ENCODE peak calls at places on chromosomes 7 and 10, in four cellular contexts. B, P, O and J are unnamed samples.

GRCh38 chr10:71974489-71975011 is 10.4 kb downstream of the CHST3 start:
- DNase-seq in B (no peak), O (no peak), P (no peak), J (no peak)

GRCh38 chr10:87850742-87851205 is 12.6 kb downstream of the KLLN start:
- DNase-seq in O (no peak), P (no peak), B (peak), J (peak)

GRCh38 chr7:99041526-99041925 is 102.4 kb downstream of the SMURF1 start:
- DNase-seq in O (no peak), P (no peak), B (no peak), J (peak)

GRCh38 chr7:31488562-31489203 is 25.2 kb upstream of the ITPRID1 start:
- DNase-seq in B (peak), P (peak), O (peak), J (peak)

GRCh38 chr10:112783653-112784426 is 166.2 kb upstream of the TCF7L2 start:
- DNase-seq in B (no peak), O (no peak), P (no peak), J (no peak)

GRCh38 chr7:40470817-40471216 is 336.0 kb downstream of the SUGCT start:
- DNase-seq in P (no peak), B (no peak), O (no peak), J (no peak)

GRCh38 chr10:96118604-96119450 is 11.3 kb upstream of the ZNF518A start:
- DNase-seq in O (no peak), P (no peak), B (no peak), J (peak)

GRCh38 chr7:15678646-15679045 is 7.8 kb downstream of the MEOX2 start:
- DNase-seq in O (no peak), B (no peak), P (no peak), J (no peak)

GRCh38 chr7:104054362-104054761 is 64.9 kb upstream of the RELN start:
- DNase-seq in B (no peak), O (no peak), P (no peak), J (no peak)

GRCh38 chr7:36048141-36048901 is 104.7 kb upstream of the EEPD1 start:
- DNase-seq in P (no peak), O (no peak), B (no peak), J (no peak)

DNA sequence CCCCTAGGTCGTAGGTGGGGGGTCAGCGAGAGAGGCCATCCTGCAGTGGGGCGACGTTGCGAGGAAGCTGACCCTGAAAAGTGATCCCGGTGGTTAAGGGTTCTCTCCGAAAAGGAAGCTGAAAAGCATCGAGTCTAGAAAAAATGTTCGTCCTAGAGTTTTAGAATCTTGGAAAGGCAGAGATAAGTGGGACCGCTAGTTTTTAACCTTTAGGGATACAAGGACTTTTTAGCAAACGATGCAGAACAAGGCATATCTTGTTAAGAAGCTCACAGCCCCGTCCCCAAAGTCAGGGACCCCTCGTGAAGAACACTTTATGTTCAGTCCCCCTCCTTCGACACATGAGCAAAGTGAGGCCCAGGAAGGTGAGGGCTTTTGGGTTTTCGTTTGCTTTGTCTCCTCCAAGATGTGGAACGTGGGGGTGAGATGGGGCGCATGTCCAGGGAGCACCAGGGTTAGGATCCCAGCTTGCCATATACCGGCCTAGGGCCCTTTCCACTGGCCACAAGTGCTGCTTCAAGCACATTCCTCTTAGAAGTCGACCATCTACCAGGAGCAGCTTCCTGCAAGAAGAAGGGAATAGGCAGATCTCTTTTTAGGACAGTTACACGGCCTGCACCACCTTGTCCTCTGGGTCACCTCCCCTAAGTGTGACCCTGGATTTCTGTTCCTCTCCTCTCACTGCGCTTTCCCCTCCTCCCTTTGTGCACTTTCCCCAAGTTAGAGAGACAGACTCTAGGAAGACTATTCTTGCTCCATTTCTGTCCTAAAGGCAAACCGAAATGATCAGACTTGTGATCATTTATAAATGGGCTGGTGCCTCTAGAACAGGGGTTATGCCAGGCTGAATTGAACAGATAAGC is 969 bp downstream of the SLC35G1 start:
- DNase-seq in P (no peak), B (peak), O (no peak), J (no peak)
- TF ChIP-seq BRCA1 in P (no peak), B (no peak), O (no peak), J (no peak)

GRCh38 chr7:22250390-22250789 is 106.6 kb downstream of the RAPGEF5 start:
- DNase-seq in P (no peak), B (no peak), O (no peak), J (no peak)
- TF ChIP-seq BRCA1 in P (no peak), B (no peak), O (no peak), J (no peak)

GRCh38 chr7:7563813-7564212 is 2.9 kb upstream of the MIOS start:
- DNase-seq in O (no peak), B (no peak), P (no peak), J (no peak)

GRCh38 chr7:7564323-7564780 is 2.3 kb upstream of the MIOS start:
- DNase-seq in O (no peak), P (no peak), B (no peak), J (no peak)

GRCh38 chr7:7565018-7565680 is 1.5 kb upstream of the MIOS start:
- DNase-seq in O (no peak), P (no peak), B (no peak), J (no peak)

GRCh38 chr7:7563269-7563668 is 3.4 kb upstream of the MIOS start:
- DNase-seq in B (no peak), O (no peak), P (no peak), J (no peak)

GRCh38 chr7:7562736-7563135 is 3.9 kb upstream of the MIOS start:
- DNase-seq in P (no peak), B (no peak), O (no peak), J (no peak)
- TF ChIP-seq BRCA1 in P (no peak), B (no peak), O (no peak), J (no peak)

DNA sequence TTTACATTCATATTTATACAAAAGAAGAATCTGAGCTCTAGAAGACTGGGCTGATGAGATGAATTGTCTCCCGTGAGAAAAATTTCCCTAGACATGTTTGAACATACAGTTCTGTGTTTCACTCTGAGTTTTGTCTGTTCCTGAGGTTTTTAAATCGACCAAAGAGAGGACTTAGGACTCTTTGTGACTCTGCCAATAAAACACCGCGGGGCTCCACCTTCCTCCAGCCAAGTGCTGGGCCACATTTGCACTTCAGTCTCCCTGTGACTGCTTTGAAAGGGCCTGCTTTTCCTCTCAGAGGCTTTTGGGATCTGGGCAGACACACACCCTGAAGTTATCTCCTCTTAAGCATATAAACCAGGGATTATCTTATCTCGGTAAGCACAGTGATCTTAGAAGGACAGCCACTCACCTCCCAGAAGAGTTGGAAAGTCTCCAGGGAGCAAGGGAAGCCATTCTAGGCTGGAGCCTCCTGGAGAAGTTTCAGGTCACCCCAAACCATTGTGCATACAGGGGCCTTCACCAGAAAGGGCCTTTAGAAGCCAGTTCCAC is 101.1 kb upstream of the JCAD start:
- DNase-seq in P (no peak), O (no peak), B (peak), J (no peak)
- TF ChIP-seq BRCA1 in P (no peak), O (no peak), B (no peak), J (no peak)

DNA sequence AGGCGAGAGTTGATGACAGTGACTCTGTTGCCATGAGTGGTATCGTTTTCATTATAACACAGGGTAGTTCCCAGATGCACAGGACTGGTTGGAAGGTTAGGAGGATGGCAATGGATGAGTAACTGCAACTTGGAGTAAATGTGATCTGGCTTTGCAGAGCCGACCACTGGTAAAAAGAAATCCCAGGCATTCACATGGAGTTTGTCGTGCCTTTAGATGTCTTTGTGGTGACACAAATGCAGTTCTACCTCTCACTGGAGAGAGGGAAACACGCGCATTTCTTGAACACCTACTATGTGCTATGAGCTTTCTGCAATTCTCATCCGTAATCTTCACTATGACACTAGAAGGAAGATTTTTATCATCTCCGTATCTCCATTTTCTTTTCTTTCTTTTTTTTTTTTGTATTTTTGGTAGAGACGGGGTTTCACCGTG is 1.7 kb upstream of the MNX1 start:
- DNase-seq in B (no peak), O (no peak), P (no peak), J (no peak)
- TF ChIP-seq BRCA1 in B (no peak), O (no peak), P (no peak), J (no peak)